ENCODE peak calls at places on chromosome 13, in five cellular contexts. One of them, this sample, is unnamed.

GRCh38 chr13:25682221-25682620 is 310.4 kb downstream of the ATP8A2 start:
- DNase-seq in K562: no peak
- DNase-seq in HepG2: no peak
- DNase-seq in GM23338: no peak
- DNase-seq in GM12878: no peak
- DNase-seq in this sample: no peak

GRCh38 chr13:49731766-49732165 is 40.5 kb upstream of the EBPL start:
- DNase-seq in GM12878: no peak
- DNase-seq in GM23338: no peak
- DNase-seq in K562: no peak
- DNase-seq in HepG2: no peak
- DNase-seq in this sample: no peak

GRCh38 chr13:29845440-29846056 is 4.9 kb downstream of the UBL3 start:
- DNase-seq in GM23338: no peak
- DNase-seq in GM12878: no peak
- DNase-seq in K562: no peak
- DNase-seq in HepG2: no peak
- DNase-seq in this sample: peak; percentile 21

GRCh38 chr13:113915012-113915763 is 51.3 kb upstream of the GAS6 start:
- DNase-seq in K562: no peak
- DNase-seq in GM12878: no peak
- DNase-seq in GM23338: no peak
- DNase-seq in HepG2: no peak
- DNase-seq in this sample: no peak

GRCh38 chr13:92355213-92355612 is 871.4 kb upstream of the GPC6 start:
- DNase-seq in GM23338: peak; percentile 66
- DNase-seq in HepG2: peak; percentile 10
- DNase-seq in GM12878: no peak
- DNase-seq in K562: peak; percentile 59
- DNase-seq in this sample: no peak

GRCh38 chr13:103788061-103788652 is 721.9 kb upstream of the SLC10A2 start:
- DNase-seq in HepG2: no peak
- DNase-seq in GM12878: no peak
- DNase-seq in K562: no peak
- DNase-seq in GM23338: peak; percentile 39
- DNase-seq in this sample: no peak

GRCh38 chr13:30154931-30155330 is 152.4 kb downstream of the KATNAL1 start:
- DNase-seq in HepG2: no peak
- DNase-seq in GM12878: no peak
- DNase-seq in GM23338: no peak
- DNase-seq in K562: no peak
- DNase-seq in this sample: no peak

GRCh38 chr13:50549221-50549942 is 294.1 kb downstream of the DLEU7 start:
- DNase-seq in GM12878: no peak
- DNase-seq in HepG2: no peak
- DNase-seq in K562: no peak
- DNase-seq in GM23338: no peak
- DNase-seq in this sample: no peak

GRCh38 chr13:112596220-112596619 is 8.3 kb upstream of the TUBGCP3 start:
- DNase-seq in HepG2: no peak
- DNase-seq in GM12878: no peak
- DNase-seq in K562: no peak
- DNase-seq in GM23338: no peak
- DNase-seq in this sample: no peak

GRCh38 chr13:66661336-66661735 is 568.8 kb downstream of the PCDH9 start:
- DNase-seq in HepG2: no peak
- DNase-seq in K562: no peak
- DNase-seq in GM23338: no peak
- DNase-seq in GM12878: no peak
- DNase-seq in this sample: no peak

GRCh38 chr13:97566907-97567306 is 132.9 kb downstream of the RAP2A start:
- DNase-seq in GM23338: no peak
- DNase-seq in GM12878: no peak
- DNase-seq in K562: peak; percentile 7
- DNase-seq in HepG2: no peak
- DNase-seq in this sample: no peak

GRCh38 chr13:19864339-19865309 is 1.2 kb upstream of the ZMYM5 start:
- DNase-seq in HepG2: no peak
- DNase-seq in GM12878: no peak
- DNase-seq in GM23338: peak; percentile 89
- DNase-seq in K562: peak; percentile 14
- DNase-seq in this sample: peak; percentile 83

GRCh38 chr13:110471833-110472162 is 89.7 kb downstream of the RAB20 start:
- DNase-seq in GM23338: no peak
- DNase-seq in HepG2: no peak
- DNase-seq in K562: peak; percentile 62
- DNase-seq in GM12878: peak; percentile 87
- DNase-seq in this sample: no peak

GRCh38 chr13:71015516-71015915 is 851.5 kb downstream of the DACH1 start:
- DNase-seq in GM12878: no peak
- DNase-seq in HepG2: no peak
- DNase-seq in GM23338: no peak
- DNase-seq in K562: no peak
- DNase-seq in this sample: no peak

GRCh38 chr13:46751811-46752635 is 44.9 kb downstream of the ESD start:
- DNase-seq in K562: no peak
- DNase-seq in GM23338: peak; percentile 13
- DNase-seq in GM12878: peak; percentile 45
- DNase-seq in HepG2: no peak
- DNase-seq in this sample: no peak

GRCh38 chr13:98214008-98214643 is 37.1 kb upstream of the RNF113B start:
- DNase-seq in K562: no peak
- DNase-seq in GM23338: no peak
- DNase-seq in GM12878: no peak
- DNase-seq in HepG2: no peak
- DNase-seq in this sample: no peak

GRCh38 chr13:72314210-72314609 is 413.2 kb downstream of the MZT1 start:
- DNase-seq in GM12878: no peak
- DNase-seq in GM23338: no peak
- DNase-seq in K562: no peak
- DNase-seq in HepG2: no peak
- DNase-seq in this sample: no peak

GRCh38 chr13:79988573-79988972 is 352.4 kb downstream of the SPRY2 start:
- DNase-seq in K562: no peak
- DNase-seq in HepG2: no peak
- DNase-seq in GM23338: no peak
- DNase-seq in GM12878: no peak
- DNase-seq in this sample: no peak

GRCh38 chr13:66154981-66155380 is 1075.2 kb downstream of the PCDH9 start:
- DNase-seq in GM23338: no peak
- DNase-seq in HepG2: no peak
- DNase-seq in K562: no peak
- DNase-seq in GM12878: no peak
- DNase-seq in this sample: no peak

GRCh38 chr13:21001471-21001870 is 59.9 kb downstream of the LATS2 start:
- DNase-seq in HepG2: no peak
- DNase-seq in GM23338: no peak
- DNase-seq in GM12878: no peak
- DNase-seq in K562: no peak
- DNase-seq in this sample: no peak

GRCh38 chr13:113084943-113085540 is 20.5 kb upstream of the F7 start:
- DNase-seq in K562: no peak
- DNase-seq in GM23338: no peak
- DNase-seq in HepG2: no peak
- DNase-seq in GM12878: no peak
- DNase-seq in this sample: no peak

GRCh38 chr13:108961542-108962125 is 332.2 kb downstream of the MYO16 start:
- DNase-seq in GM23338: peak; percentile 75
- DNase-seq in HepG2: peak; percentile 43
- DNase-seq in K562: peak; percentile 54
- DNase-seq in GM12878: peak; percentile 24
- DNase-seq in this sample: peak; percentile 4

GRCh38 chr13:110642291-110642981 is 27.1 kb downstream of the NAXD start:
- DNase-seq in GM23338: no peak
- DNase-seq in HepG2: no peak
- DNase-seq in K562: no peak
- DNase-seq in GM12878: no peak
- DNase-seq in this sample: no peak

GRCh38 chr13:99768986-99769385 is 202.6 kb downstream of the ZIC5 start:
- DNase-seq in HepG2: no peak
- DNase-seq in GM23338: no peak
- DNase-seq in GM12878: no peak
- DNase-seq in K562: no peak
- DNase-seq in this sample: no peak

GRCh38 chr13:90757127-90757680 is 590.3 kb upstream of the MIR17HG start:
- DNase-seq in GM12878: no peak
- DNase-seq in GM23338: no peak
- DNase-seq in K562: no peak
- DNase-seq in HepG2: no peak
- DNase-seq in this sample: no peak

GRCh38 chr13:83350569-83350968 is 531.7 kb downstream of the SLITRK1 start:
- DNase-seq in HepG2: no peak
- DNase-seq in GM12878: no peak
- DNase-seq in K562: no peak
- DNase-seq in GM23338: no peak
- DNase-seq in this sample: no peak

GRCh38 chr13:35781661-35782060 is 305.2 kb upstream of the MAB21L1 start:
- DNase-seq in K562: no peak
- DNase-seq in HepG2: no peak
- DNase-seq in GM23338: no peak
- DNase-seq in GM12878: no peak
- DNase-seq in this sample: no peak

GRCh38 chr13:99970761-99971575 is 599 bp downstream of the ZIC5 start:
- DNase-seq in HepG2: no peak
- DNase-seq in GM12878: no peak
- DNase-seq in GM23338: peak; percentile 69
- DNase-seq in K562: peak; percentile 63
- DNase-seq in this sample: peak; percentile 61

GRCh38 chr13:101434486-101434885 is 18.0 kb upstream of the ITGBL1 start:
- DNase-seq in HepG2: no peak
- DNase-seq in GM23338: no peak
- DNase-seq in GM12878: no peak
- DNase-seq in K562: no peak
- DNase-seq in this sample: no peak
- TF ChIP-seq JUNB in HepG2: no peak
- TF ChIP-seq JUNB in GM23338: no peak
- TF ChIP-seq JUNB in GM12878: no peak
- TF ChIP-seq JUNB in K562: no peak
- TF ChIP-seq JUNB in this sample: no peak

DNA sequence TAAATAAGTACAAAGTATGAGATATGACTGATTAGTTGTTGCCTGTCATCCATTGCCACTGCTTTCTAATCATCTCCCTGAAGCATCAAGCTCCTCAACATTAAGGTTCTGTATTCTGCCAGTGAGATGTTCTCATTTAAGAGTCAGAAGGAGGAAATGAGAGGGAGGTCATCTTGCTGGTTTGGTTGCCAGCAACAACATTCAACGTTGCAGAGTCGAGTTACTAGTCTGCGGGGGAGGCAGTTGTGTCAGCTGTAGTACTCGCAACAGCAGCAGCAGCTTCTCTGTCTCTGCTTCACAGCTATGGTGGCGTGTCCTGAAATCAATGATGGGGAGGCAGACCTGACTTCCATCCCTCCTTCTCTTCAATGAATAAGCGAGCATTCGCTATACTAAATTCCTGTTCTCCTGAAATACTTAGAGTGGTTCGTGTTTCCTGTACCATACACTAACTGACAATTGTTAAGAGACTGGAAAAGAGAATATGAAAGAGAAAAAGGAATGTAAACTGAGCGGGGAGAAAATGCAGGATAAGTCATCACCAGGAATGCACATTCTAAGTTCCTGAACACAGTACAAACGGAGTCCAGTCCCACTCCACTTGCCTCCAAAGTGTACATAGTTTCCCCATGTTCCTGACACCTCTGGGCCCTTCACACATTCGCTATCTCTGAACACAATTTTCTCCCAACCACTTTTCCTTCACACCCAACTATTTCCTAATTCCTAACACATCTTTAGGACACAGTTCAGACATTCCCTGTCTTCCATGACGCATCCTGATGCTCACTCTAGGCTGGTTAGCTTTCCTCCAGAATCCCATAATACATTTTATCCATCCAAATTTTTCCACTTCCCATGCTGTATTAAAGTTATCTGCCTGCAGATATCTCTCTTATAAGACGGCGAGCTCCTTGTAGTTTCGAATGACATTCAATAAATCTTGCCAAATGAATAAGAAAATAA is 263.0 kb downstream of the KLF12 start:
- DNase-seq in K562: no peak
- DNase-seq in GM23338: peak; percentile 59
- DNase-seq in HepG2: no peak
- DNase-seq in GM12878: no peak
- DNase-seq in this sample: no peak
- TF ChIP-seq JUNB in K562: no peak
- TF ChIP-seq JUNB in GM23338: no peak
- TF ChIP-seq JUNB in HepG2: no peak
- TF ChIP-seq JUNB in GM12878: no peak
- TF ChIP-seq JUNB in this sample: no peak

DNA sequence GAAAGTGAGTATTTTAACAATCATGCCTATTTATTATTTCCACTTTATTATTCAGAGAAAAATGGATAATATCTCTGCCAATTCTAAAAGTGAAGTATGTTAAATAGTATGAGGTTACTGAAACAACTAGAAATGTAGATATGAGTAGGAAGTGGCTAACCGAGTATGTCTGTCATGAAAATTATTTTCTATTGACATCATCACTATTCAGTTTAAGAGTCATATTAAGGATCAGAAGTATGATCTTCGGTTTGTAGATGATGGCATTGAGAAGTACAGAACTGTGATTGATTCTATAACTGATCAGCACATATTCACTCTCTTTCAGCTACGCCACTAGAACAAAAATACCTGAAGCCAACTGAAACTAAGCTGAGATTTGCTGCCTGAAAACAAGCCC is 146.4 kb upstream of the SLITRK5 start:
- DNase-seq in HepG2: no peak
- DNase-seq in K562: no peak
- DNase-seq in GM23338: no peak
- DNase-seq in GM12878: no peak
- DNase-seq in this sample: no peak
- TF ChIP-seq JUNB in HepG2: no peak
- TF ChIP-seq JUNB in K562: no peak
- TF ChIP-seq JUNB in GM23338: no peak
- TF ChIP-seq JUNB in GM12878: no peak
- TF ChIP-seq JUNB in this sample: no peak

DNA sequence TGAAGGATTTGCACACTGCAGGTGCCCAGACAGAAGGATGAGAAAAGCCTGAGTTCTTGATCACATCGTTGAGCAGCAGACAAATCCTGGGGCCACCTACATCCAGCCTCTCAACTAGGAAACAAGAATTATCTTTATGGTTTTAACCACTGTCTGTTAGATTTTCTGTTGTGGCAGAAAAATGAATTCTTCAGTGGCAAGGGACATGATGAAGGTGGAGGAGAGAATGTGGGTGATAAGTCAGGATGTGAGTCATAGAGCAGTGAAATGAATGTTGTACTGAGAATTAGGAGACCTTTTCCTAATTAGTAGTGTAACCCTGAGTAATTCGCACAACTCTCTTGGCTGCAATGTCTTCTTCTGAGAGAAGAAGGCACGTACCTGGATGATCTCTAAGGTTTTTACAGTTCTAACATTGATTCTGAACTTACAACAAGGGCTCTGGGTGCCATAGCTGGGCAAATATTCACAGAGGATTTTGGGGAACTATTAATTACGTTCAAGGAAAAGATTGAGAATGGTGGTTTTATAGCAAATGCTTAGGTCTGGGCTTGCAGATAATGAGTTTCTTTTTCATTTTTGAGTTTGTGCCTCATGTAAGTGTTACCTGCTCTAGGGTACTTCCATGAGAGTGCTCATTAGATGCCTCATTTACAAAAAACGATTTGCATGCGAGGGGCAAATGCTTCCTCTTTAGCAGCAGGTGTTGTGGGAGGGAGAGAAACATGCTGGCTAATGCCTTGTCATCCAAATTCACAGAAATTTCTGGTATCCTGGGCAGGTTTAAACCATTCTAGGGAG is 111.0 kb upstream of the KL start:
- DNase-seq in HepG2: no peak
- DNase-seq in K562: no peak
- DNase-seq in GM12878: peak; percentile 78
- DNase-seq in GM23338: peak; percentile 14
- DNase-seq in this sample: no peak
- TF ChIP-seq JUNB in HepG2: no peak
- TF ChIP-seq JUNB in K562: no peak
- TF ChIP-seq JUNB in GM12878: peak; percentile 92
- TF ChIP-seq JUNB in GM23338: no peak
- TF ChIP-seq JUNB in this sample: no peak

This sample was measured in A549.